ENCODE peak calls at places on chromosomes 13 and 19, in six cellular contexts. One of them, this sample, is unnamed.

GRCh38 chr13:66036024-66036614 is 1194.0 kb downstream of the PCDH9 start:
- DNase-seq in SJSA1: no peak
- DNase-seq in stimulated activated CD4-positive, alpha-beta T cell treated with anti-CD3 and anti-CD28 coated beads, Interleukin-2, amount 100 ng/mL, for 48 hours: no peak
- DNase-seq in bronchial epithelial cell: peak; percentile 12
- DNase-seq in T-helper 9 cell: no peak
- DNase-seq in GM12892: no peak
- DNase-seq in this sample: no peak

GRCh38 chr13:32938907-32939306 is 77.3 kb upstream of the KL start:
- DNase-seq in SJSA1: peak; percentile 3
- DNase-seq in stimulated activated CD4-positive, alpha-beta T cell treated with anti-CD3 and anti-CD28 coated beads, Interleukin-2, amount 100 ng/mL, for 48 hours: no peak
- DNase-seq in bronchial epithelial cell: peak; percentile 61
- DNase-seq in T-helper 9 cell: no peak
- DNase-seq in GM12892: no peak
- DNase-seq in this sample: no peak

GRCh38 chr13:113445791-113446487 is 7.3 kb downstream of the ADPRHL1 start:
- DNase-seq in SJSA1: no peak
- DNase-seq in stimulated activated CD4-positive, alpha-beta T cell treated with anti-CD3 and anti-CD28 coated beads, Interleukin-2, amount 100 ng/mL, for 48 hours: no peak
- DNase-seq in bronchial epithelial cell: no peak
- DNase-seq in T-helper 9 cell: no peak
- DNase-seq in GM12892: no peak
- DNase-seq in this sample: no peak

GRCh38 chr13:83229574-83230300 is 652.5 kb downstream of the SLITRK1 start:
- DNase-seq in SJSA1: no peak
- DNase-seq in stimulated activated CD4-positive, alpha-beta T cell treated with anti-CD3 and anti-CD28 coated beads, Interleukin-2, amount 100 ng/mL, for 48 hours: no peak
- DNase-seq in bronchial epithelial cell: no peak
- DNase-seq in T-helper 9 cell: no peak
- DNase-seq in GM12892: no peak
- DNase-seq in this sample: no peak

GRCh38 chr13:93700115-93700514 is 473.5 kb downstream of the GPC6 start:
- DNase-seq in SJSA1: no peak
- DNase-seq in stimulated activated CD4-positive, alpha-beta T cell treated with anti-CD3 and anti-CD28 coated beads, Interleukin-2, amount 100 ng/mL, for 48 hours: no peak
- DNase-seq in bronchial epithelial cell: no peak
- DNase-seq in T-helper 9 cell: no peak
- DNase-seq in GM12892: no peak
- DNase-seq in this sample: no peak

GRCh38 chr19:23528376-23528775 is 133.1 kb upstream of the ZNF91 start:
- DNase-seq in SJSA1: no peak
- DNase-seq in stimulated activated CD4-positive, alpha-beta T cell treated with anti-CD3 and anti-CD28 coated beads, Interleukin-2, amount 100 ng/mL, for 48 hours: no peak
- DNase-seq in bronchial epithelial cell: peak; percentile 55
- DNase-seq in T-helper 9 cell: no peak
- DNase-seq in GM12892: no peak
- DNase-seq in this sample: no peak

GRCh38 chr13:107284168-107284567 is 716.2 kb upstream of the ARGLU1 start:
- DNase-seq in SJSA1: peak; percentile 44
- DNase-seq in stimulated activated CD4-positive, alpha-beta T cell treated with anti-CD3 and anti-CD28 coated beads, Interleukin-2, amount 100 ng/mL, for 48 hours: no peak
- DNase-seq in bronchial epithelial cell: peak; percentile 68
- DNase-seq in T-helper 9 cell: no peak
- DNase-seq in GM12892: no peak
- DNase-seq in this sample: no peak

GRCh38 chr13:23399254-23399796 is 34.2 kb downstream of the SACS start:
- DNase-seq in SJSA1: no peak
- DNase-seq in stimulated activated CD4-positive, alpha-beta T cell treated with anti-CD3 and anti-CD28 coated beads, Interleukin-2, amount 100 ng/mL, for 48 hours: no peak
- DNase-seq in bronchial epithelial cell: no peak
- DNase-seq in T-helper 9 cell: no peak
- DNase-seq in GM12892: no peak
- DNase-seq in this sample: no peak

GRCh38 chr13:31160857-31161582 is 684 bp downstream of the HSPH1 start:
- DNase-seq in SJSA1: peak; percentile 36
- DNase-seq in stimulated activated CD4-positive, alpha-beta T cell treated with anti-CD3 and anti-CD28 coated beads, Interleukin-2, amount 100 ng/mL, for 48 hours: peak; percentile 40
- DNase-seq in bronchial epithelial cell: peak; percentile 50
- DNase-seq in T-helper 9 cell: peak; percentile 25
- DNase-seq in GM12892: peak; percentile 23
- DNase-seq in this sample: peak; percentile 42

GRCh38 chr19:3642987-3643386 is 16.4 kb upstream of the CACTIN start:
- DNase-seq in SJSA1: no peak
- DNase-seq in stimulated activated CD4-positive, alpha-beta T cell treated with anti-CD3 and anti-CD28 coated beads, Interleukin-2, amount 100 ng/mL, for 48 hours: no peak
- DNase-seq in bronchial epithelial cell: peak; percentile 10
- DNase-seq in T-helper 9 cell: no peak
- DNase-seq in GM12892: no peak
- DNase-seq in this sample: no peak